ENCODE peak calls at places on chromosomes 11 and 22, in four cellular contexts. One of them, this sample, is unnamed.

GRCh38 chr11:64227405-64227956 is 1.4 kb downstream of the NUDT22 start:
- DNase-seq in fibroblast of lung: no peak
- DNase-seq in dorsolateral prefrontal cortex: no peak
- DNase-seq in thyroid gland: no peak
- DNase-seq in this sample: no peak

GRCh38 chr11:1254086-1254648 is 31.3 kb downstream of the MUC5B start:
- DNase-seq in fibroblast of lung: no peak
- DNase-seq in thyroid gland: no peak
- DNase-seq in dorsolateral prefrontal cortex: no peak
- DNase-seq in this sample: no peak

GRCh38 chr11:1225386-1226225 is 2.7 kb downstream of the MUC5B start:
- DNase-seq in dorsolateral prefrontal cortex: no peak
- DNase-seq in fibroblast of lung: no peak
- DNase-seq in thyroid gland: no peak
- DNase-seq in this sample: no peak

GRCh38 chr22:27798526-27799333 is 2.8 kb downstream of the MN1 start:
- DNase-seq in dorsolateral prefrontal cortex: no peak
- DNase-seq in thyroid gland: no peak
- DNase-seq in fibroblast of lung: no peak
- DNase-seq in this sample: no peak

GRCh38 chr11:46427364-46427763 is 35.8 kb upstream of the CHRM4 start:
- DNase-seq in fibroblast of lung: no peak
- DNase-seq in dorsolateral prefrontal cortex: no peak
- DNase-seq in thyroid gland: no peak
- DNase-seq in this sample: no peak

GRCh38 chr22:23033116-23033905 is 37.0 kb upstream of the GNAZ start:
- DNase-seq in thyroid gland: peak
- DNase-seq in fibroblast of lung: no peak
- DNase-seq in dorsolateral prefrontal cortex: no peak
- DNase-seq in this sample: no peak

GRCh38 chr11:47152953-47153950 is 23.4 kb downstream of the ARFGAP2 start:
- DNase-seq in dorsolateral prefrontal cortex: peak
- DNase-seq in thyroid gland: peak
- DNase-seq in fibroblast of lung: peak
- DNase-seq in this sample: peak

GRCh38 chr11:92045325-92045724 is 179.3 kb upstream of the FAT3 start:
- DNase-seq in dorsolateral prefrontal cortex: no peak
- DNase-seq in thyroid gland: no peak
- DNase-seq in fibroblast of lung: no peak
- DNase-seq in this sample: no peak

GRCh38 chr11:129639300-129639699 is 176.3 kb upstream of the TMEM45B start:
- DNase-seq in fibroblast of lung: peak
- DNase-seq in dorsolateral prefrontal cortex: no peak
- DNase-seq in thyroid gland: no peak
- DNase-seq in this sample: peak

DNA sequence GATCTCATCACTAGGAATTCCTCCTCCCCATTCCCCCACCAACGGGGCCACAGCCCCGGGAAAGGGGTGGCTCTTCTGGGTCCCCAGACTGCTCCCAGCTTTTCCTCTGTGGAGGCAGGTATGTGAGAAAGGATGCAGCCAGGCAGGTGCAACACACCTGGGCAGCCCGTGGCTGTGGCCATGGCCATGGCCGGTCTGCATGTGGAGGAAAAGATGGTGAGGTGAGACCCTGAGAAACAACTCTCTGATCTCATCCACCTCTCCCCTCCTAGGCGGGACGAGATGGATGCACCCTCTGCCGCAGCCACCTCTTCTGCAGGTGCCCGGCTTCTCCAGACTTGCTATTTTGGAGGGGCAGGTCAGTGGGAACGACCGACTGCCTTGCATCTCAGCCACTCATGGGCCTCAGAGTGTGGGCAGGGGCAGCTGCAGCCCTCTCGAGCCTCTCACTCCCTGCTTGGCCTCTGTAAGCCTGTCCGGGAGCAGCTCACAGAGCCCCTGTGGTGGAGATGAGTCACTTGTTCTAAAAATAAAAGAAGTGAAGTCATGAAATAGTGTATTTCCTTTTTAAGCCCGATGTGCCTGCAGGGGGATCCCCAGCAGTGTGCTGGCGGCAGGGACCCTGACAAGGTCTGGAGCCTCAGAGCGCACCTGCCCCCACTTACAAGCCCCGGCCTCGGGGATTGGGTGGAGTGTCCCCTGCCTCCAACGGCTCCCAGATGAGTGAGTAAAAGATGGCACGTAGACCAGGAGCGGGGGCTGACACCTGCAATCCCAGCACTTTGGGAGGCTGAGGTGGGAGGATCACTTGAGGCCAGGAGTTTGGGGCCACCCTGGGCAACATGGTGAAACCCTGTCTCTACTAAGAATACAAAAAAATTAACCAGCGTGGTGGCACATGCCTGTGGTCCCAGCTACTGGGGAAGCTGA is 10.7 kb downstream of the SMIM38 start:
- DNase-seq in fibroblast of lung: peak
- DNase-seq in dorsolateral prefrontal cortex: no peak
- DNase-seq in thyroid gland: no peak
- DNase-seq in this sample: peak
- H3K4me3 ChIP-seq in fibroblast of lung: no peak
- H3K4me3 ChIP-seq in dorsolateral prefrontal cortex: no peak
- H3K4me3 ChIP-seq in thyroid gland: no peak
- H3K4me3 ChIP-seq in this sample: no peak

GRCh38 chr22:46561435-46561905 is 24.1 kb upstream of the CELSR1 start:
- DNase-seq in fibroblast of lung: no peak
- DNase-seq in dorsolateral prefrontal cortex: no peak
- DNase-seq in thyroid gland: peak
- DNase-seq in this sample: no peak
- H3K4me3 ChIP-seq in fibroblast of lung: no peak
- H3K4me3 ChIP-seq in dorsolateral prefrontal cortex: no peak
- H3K4me3 ChIP-seq in thyroid gland: no peak
- H3K4me3 ChIP-seq in this sample: no peak

GRCh38 chr22:19120829-19121630 is 1.2 kb downstream of the DGCR2 start:
- DNase-seq in thyroid gland: peak
- DNase-seq in dorsolateral prefrontal cortex: no peak
- DNase-seq in fibroblast of lung: no peak
- DNase-seq in this sample: peak

GRCh38 chr22:19117111-19117512 is 5.1 kb downstream of the DGCR2 start:
- DNase-seq in thyroid gland: peak
- DNase-seq in fibroblast of lung: no peak
- DNase-seq in dorsolateral prefrontal cortex: no peak
- DNase-seq in this sample: no peak

GRCh38 chr22:19115628-19116027 is 6.6 kb downstream of the DGCR2 start:
- DNase-seq in thyroid gland: no peak
- DNase-seq in dorsolateral prefrontal cortex: no peak
- DNase-seq in fibroblast of lung: no peak
- DNase-seq in this sample: no peak

GRCh38 chr22:19119949-19120348 is 2.3 kb downstream of the DGCR2 start:
- DNase-seq in thyroid gland: no peak
- DNase-seq in dorsolateral prefrontal cortex: no peak
- DNase-seq in fibroblast of lung: no peak
- DNase-seq in this sample: no peak

DNA sequence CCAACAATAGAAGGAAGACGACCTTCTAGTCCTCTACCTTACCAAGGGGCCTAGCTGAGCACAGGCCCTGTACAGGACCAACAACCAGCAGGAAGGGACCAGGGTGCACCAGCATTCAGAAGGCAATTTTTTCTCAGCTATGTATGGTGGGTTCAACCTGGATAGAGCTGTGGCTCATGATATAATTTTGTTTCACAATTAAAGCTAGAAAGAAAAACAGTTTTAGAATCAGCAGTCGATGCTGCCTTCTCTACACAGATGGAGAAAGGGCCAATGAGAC is 3.7 kb downstream of the DGCR2 start:
- DNase-seq in dorsolateral prefrontal cortex: no peak
- DNase-seq in thyroid gland: no peak
- DNase-seq in fibroblast of lung: no peak
- DNase-seq in this sample: no peak
- H3K4me3 ChIP-seq in dorsolateral prefrontal cortex: no peak
- H3K4me3 ChIP-seq in thyroid gland: no peak
- H3K4me3 ChIP-seq in fibroblast of lung: no peak
- H3K4me3 ChIP-seq in this sample: no peak

DNA sequence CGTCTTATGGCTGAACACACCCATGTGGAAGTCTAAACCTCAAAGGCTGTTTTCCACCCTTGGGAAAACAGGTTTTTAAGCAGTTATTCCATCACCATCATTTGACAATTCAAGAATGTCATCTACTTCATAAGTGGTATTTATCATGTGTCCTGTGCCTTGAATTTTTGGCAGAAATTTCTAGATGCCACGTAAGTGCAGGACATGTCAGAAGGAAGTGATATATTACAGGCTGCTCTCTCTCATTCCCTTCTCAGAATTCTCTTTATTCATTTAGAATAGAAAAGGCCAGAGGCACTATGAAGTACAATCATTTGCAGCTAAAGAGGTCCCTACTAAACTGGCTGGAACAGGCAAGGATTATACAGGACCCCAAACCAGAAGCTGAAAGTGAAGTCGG is 12.0 kb downstream of the RBFOX2 start:
- DNase-seq in fibroblast of lung: no peak
- DNase-seq in thyroid gland: no peak
- DNase-seq in dorsolateral prefrontal cortex: no peak
- DNase-seq in this sample: no peak
- H3K4me3 ChIP-seq in fibroblast of lung: no peak
- H3K4me3 ChIP-seq in thyroid gland: no peak
- H3K4me3 ChIP-seq in dorsolateral prefrontal cortex: no peak
- H3K4me3 ChIP-seq in this sample: no peak

GRCh38 chr11:113385749-113386148 is 1.8 kb upstream of the ANKK1 start:
- DNase-seq in dorsolateral prefrontal cortex: no peak
- DNase-seq in fibroblast of lung: no peak
- DNase-seq in thyroid gland: peak
- DNase-seq in this sample: no peak

GRCh38 chr11:113389288-113389687 is 1.7 kb downstream of the ANKK1 start:
- DNase-seq in fibroblast of lung: no peak
- DNase-seq in dorsolateral prefrontal cortex: no peak
- DNase-seq in thyroid gland: no peak
- DNase-seq in this sample: peak

GRCh38 chr11:113386866-113387265 is 713 bp upstream of the ANKK1 start:
- DNase-seq in fibroblast of lung: no peak
- DNase-seq in dorsolateral prefrontal cortex: no peak
- DNase-seq in thyroid gland: peak
- DNase-seq in this sample: no peak

GRCh38 chr11:113384551-113384950 is 3.0 kb upstream of the ANKK1 start:
- DNase-seq in thyroid gland: no peak
- DNase-seq in fibroblast of lung: peak
- DNase-seq in dorsolateral prefrontal cortex: no peak
- DNase-seq in this sample: peak

DNA sequence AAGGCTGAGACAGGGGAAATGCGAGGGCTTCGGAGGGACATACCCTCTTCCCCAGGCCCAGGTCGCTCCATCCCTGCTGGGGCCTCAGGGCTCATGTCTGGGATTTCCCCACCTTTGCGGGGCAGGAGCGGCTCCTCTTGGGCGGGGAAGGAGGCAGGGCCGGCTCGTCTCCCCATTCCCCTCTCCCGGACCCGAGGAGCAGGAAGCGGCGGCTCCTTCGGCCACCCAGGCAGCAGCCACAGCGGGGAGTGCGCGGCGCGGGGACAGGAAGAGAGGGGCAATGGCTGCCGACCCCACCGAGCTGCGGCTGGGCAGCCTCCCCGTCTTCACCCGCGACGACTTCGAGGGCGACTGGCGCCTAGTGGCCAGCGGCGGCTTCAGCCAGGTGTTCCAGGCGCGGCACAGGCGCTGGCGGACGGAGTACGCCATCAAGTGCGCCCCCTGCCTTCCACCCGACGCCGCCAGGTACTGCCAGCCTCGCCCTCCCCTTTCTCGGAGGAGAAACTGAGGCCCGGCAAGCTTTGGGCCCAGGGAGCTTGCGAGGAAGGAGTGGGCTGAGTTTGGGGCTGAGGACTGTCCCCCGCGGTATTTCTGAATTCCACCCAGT is at the start of gene ANKK1:
- DNase-seq in fibroblast of lung: no peak
- DNase-seq in thyroid gland: peak
- DNase-seq in dorsolateral prefrontal cortex: no peak
- DNase-seq in this sample: no peak
- H3K4me3 ChIP-seq in fibroblast of lung: no peak
- H3K4me3 ChIP-seq in thyroid gland: no peak
- H3K4me3 ChIP-seq in dorsolateral prefrontal cortex: no peak
- H3K4me3 ChIP-seq in this sample: peak

GRCh38 chr11:102319544-102319943 is 2.3 kb downstream of the BIRC3 start:
- DNase-seq in fibroblast of lung: no peak
- DNase-seq in thyroid gland: no peak
- DNase-seq in dorsolateral prefrontal cortex: no peak
- DNase-seq in this sample: no peak
- H3K4me3 ChIP-seq in fibroblast of lung: no peak
- H3K4me3 ChIP-seq in thyroid gland: no peak
- H3K4me3 ChIP-seq in dorsolateral prefrontal cortex: no peak
- H3K4me3 ChIP-seq in this sample: no peak

DNA sequence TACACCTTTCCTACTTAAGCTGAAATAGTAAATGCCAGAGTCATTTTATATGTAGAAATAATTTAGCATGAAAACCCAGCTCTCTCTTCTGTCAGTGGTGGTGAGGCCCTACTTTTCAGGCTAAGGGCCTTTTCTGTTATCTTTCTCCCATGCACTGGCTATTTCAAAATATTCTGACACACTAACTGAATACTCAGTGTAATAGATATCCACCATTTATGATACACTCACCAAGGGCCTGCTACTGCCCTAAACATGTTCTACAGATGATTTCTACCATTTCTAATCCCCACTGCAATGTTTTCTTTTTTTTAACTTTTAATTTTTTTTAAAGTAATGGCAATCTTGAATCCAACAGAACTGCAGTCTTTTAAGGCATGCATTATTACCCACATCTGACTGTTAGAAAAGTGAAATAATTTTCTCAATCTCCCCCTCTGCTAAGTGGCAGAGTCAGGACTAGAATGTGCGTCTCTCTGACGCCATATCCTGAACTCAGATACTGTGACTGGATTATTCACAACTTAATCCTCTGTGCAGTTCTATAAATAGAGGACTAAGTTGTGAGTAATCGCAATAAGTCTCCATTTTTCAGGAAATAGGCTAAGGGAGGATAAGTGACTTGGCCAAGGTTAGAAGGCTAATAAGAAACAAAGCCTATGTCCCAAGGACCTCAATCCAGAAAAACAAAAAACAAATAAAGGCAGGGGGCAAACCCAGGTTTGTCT is 44.0 kb downstream of the GRAMD1B start:
- DNase-seq in dorsolateral prefrontal cortex: no peak
- DNase-seq in thyroid gland: no peak
- DNase-seq in fibroblast of lung: peak
- DNase-seq in this sample: peak
- H3K4me3 ChIP-seq in dorsolateral prefrontal cortex: no peak
- H3K4me3 ChIP-seq in thyroid gland: no peak
- H3K4me3 ChIP-seq in fibroblast of lung: no peak
- H3K4me3 ChIP-seq in this sample: no peak

GRCh38 chr11:12329169-12329568 is 48.2 kb upstream of the PARVA start:
- DNase-seq in fibroblast of lung: no peak
- DNase-seq in thyroid gland: no peak
- DNase-seq in dorsolateral prefrontal cortex: no peak
- DNase-seq in this sample: no peak

GRCh38 chr11:12331239-12331874 is 46.0 kb upstream of the PARVA start:
- DNase-seq in fibroblast of lung: peak
- DNase-seq in dorsolateral prefrontal cortex: peak
- DNase-seq in thyroid gland: peak
- DNase-seq in this sample: peak

GRCh38 chr11:12329797-12330196 is 47.6 kb upstream of the PARVA start:
- DNase-seq in thyroid gland: no peak
- DNase-seq in dorsolateral prefrontal cortex: no peak
- DNase-seq in fibroblast of lung: no peak
- DNase-seq in this sample: no peak

GRCh38 chr11:12330491-12331231 is 46.7 kb upstream of the PARVA start:
- DNase-seq in thyroid gland: no peak
- DNase-seq in fibroblast of lung: peak
- DNase-seq in dorsolateral prefrontal cortex: peak
- DNase-seq in this sample: peak
- H3K4me3 ChIP-seq in thyroid gland: no peak
- H3K4me3 ChIP-seq in fibroblast of lung: no peak
- H3K4me3 ChIP-seq in dorsolateral prefrontal cortex: no peak
- H3K4me3 ChIP-seq in this sample: no peak

GRCh38 chr11:120612363-120613263 is 101.1 kb downstream of the GRIK4 start:
- DNase-seq in dorsolateral prefrontal cortex: no peak
- DNase-seq in fibroblast of lung: peak
- DNase-seq in thyroid gland: no peak
- DNase-seq in this sample: peak
- H3K4me3 ChIP-seq in dorsolateral prefrontal cortex: no peak
- H3K4me3 ChIP-seq in fibroblast of lung: no peak
- H3K4me3 ChIP-seq in thyroid gland: no peak
- H3K4me3 ChIP-seq in this sample: no peak